ENCODE peak calls at places on chromosomes 1 and 21, in seven cellular contexts. U, F, L, I, N, R and G are unnamed samples.

GRCh38 chr1:47582891-47583608 is 145.2 kb downstream of the FOXD2 start:
- DNase-seq in N (no peak), U (no peak), F (no peak), R (no peak), L (no peak), I (no peak), G (peak; percentile 4)

GRCh38 chr1:218496561-218496960 is 151.4 kb downstream of the TGFB2 start:
- DNase-seq in R (peak; percentile 98), I (no peak), L (no peak), F (peak; percentile 71), U (no peak), N (no peak), G (no peak)

GRCh38 chr1:116078699-116079223 is 32.4 kb upstream of the MAB21L3 start:
- DNase-seq in L (no peak), U (no peak), N (no peak), I (no peak), F (no peak), R (no peak), G (no peak)

GRCh38 chr1:59107516-59107915 is 189.4 kb upstream of the FGGY start:
- DNase-seq in R (no peak), U (no peak), L (peak; percentile 64), I (no peak), N (no peak), F (no peak), G (no peak)

GRCh38 chr1:179296356-179296755 is 2.8 kb downstream of the SOAT1 start:
- DNase-seq in L (no peak), R (no peak), F (no peak), U (no peak), I (no peak), N (no peak), G (no peak)

GRCh38 chr1:201954263-201955008 is 867 bp upstream of the TIMM17A start:
- DNase-seq in U (no peak), F (no peak), I (no peak), N (no peak), L (no peak), R (no peak), G (no peak)

GRCh38 chr1:54887665-54888071 is 673 bp upstream of the DHCR24 start:
- DNase-seq in N (no peak), R (no peak), L (peak; percentile 47), F (peak; percentile 37), I (no peak), U (no peak), G (peak; percentile 23)

GRCh38 chr1:14737561-14738094 is 139.1 kb downstream of the KAZN start:
- DNase-seq in L (no peak), U (no peak), F (no peak), N (no peak), I (no peak), R (no peak), G (no peak)

GRCh38 chr1:28437924-28438699 is 67.7 kb upstream of the RCC1 start:
- DNase-seq in N (peak; percentile 17), F (peak; percentile 81), U (no peak), I (peak; percentile 34), R (peak; percentile 93), L (peak; percentile 76), G (no peak)

GRCh38 chr21:41715649-41716321 is 51.1 kb downstream of the RIPK4 start:
- DNase-seq in N (no peak), I (peak; percentile 22), L (no peak), R (no peak), F (peak; percentile 93), U (no peak), G (no peak)

GRCh38 chr1:183443025-183443424 is 24.8 kb upstream of the NMNAT2 start:
- DNase-seq in R (no peak), I (no peak), L (no peak), U (no peak), F (no peak), N (no peak), G (no peak)

GRCh38 chr1:168918860-168919741 is 187.4 kb upstream of the ATP1B1 start:
- DNase-seq in L (no peak), I (no peak), F (no peak), N (no peak), R (peak; percentile 3), U (no peak), G (no peak)

GRCh38 chr21:23837564-23837963 is 1769.7 kb downstream of the MRPL39 start:
- DNase-seq in L (no peak), I (no peak), R (no peak), U (no peak), F (no peak), N (no peak), G (no peak)

GRCh38 chr1:20988030-20988825 is 188.5 kb downstream of the EIF4G3 start:
- DNase-seq in N (no peak), R (peak; percentile 24), L (no peak), F (no peak), I (no peak), U (no peak), G (no peak)

GRCh38 chr1:22592919-22593790 is 29.9 kb downstream of the EPHA8 start:
- DNase-seq in R (no peak), N (no peak), I (no peak), U (no peak), F (no peak), L (no peak), G (no peak)

GRCh38 chr1:158020877-158021630 is 27.6 kb downstream of the KIRREL1 start:
- DNase-seq in L (no peak), I (no peak), U (no peak), F (no peak), R (peak; percentile 50), N (no peak), G (no peak)

GRCh38 chr1:237717121-237717520 is 173.6 kb downstream of the ZP4 start:
- DNase-seq in N (no peak), L (no peak), U (no peak), F (no peak), I (no peak), R (no peak), G (peak; percentile 77)

GRCh38 chr1:37020653-37021277 is 13.6 kb downstream of the GRIK3 start:
- DNase-seq in I (peak; percentile 91), U (no peak), R (no peak), F (peak; percentile 51), N (no peak), L (no peak), G (no peak)

GRCh38 chr1:234348964-234349363 is 24.3 kb upstream of the COA6 start:
- DNase-seq in I (no peak), L (no peak), U (no peak), F (no peak), R (no peak), N (no peak), G (no peak)

GRCh38 chr1:77803371-77803770 is 23.9 kb downstream of the MIGA1 start:
- DNase-seq in R (no peak), L (no peak), I (no peak), F (no peak), N (no peak), U (no peak), G (no peak)

GRCh38 chr1:85952460-85952859 is 204.1 kb downstream of the COL24A1 start:
- DNase-seq in U (no peak), R (no peak), L (no peak), I (no peak), F (no peak), N (no peak), G (no peak)

GRCh38 chr21:34147835-34148804 is 74.7 kb downstream of the MRPS6 start:
- DNase-seq in F (no peak), U (no peak), R (peak; percentile 34), L (no peak), N (no peak), I (no peak), G (no peak)

DNA sequence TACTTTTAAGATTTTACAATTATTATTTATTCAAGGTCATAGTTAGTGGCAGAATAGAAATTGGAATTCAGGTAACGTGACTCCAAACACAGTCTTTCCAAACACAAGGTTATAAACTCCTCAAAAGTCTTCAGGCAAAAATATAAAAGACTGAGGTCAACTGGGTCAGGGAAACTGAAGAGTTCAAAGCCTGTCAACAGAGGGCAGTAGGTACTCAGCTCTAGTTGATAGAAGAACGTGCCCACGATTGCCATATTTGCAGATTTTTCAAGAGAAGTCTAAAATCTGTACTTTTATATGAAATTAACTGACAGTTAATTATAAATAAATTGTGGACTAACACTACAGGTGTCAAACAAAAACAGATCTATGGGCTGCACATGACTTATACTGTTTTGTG is 135.0 kb downstream of the LHX4 start:
- DNase-seq in R (no peak), L (no peak), I (no peak), F (no peak), N (no peak), U (no peak), G (no peak)
- TF ChIP-seq CTCF in R (peak; percentile 3), L (no peak), I (no peak), F (no peak), N (no peak), U (no peak), G (peak; percentile 11)

GRCh38 chr1:10693152-10693496 is 103.3 kb downstream of the CASZ1 start:
- DNase-seq in N (no peak), U (no peak), R (no peak), L (no peak), F (no peak), I (no peak), G (no peak)
- TF ChIP-seq CTCF in N (no peak), U (no peak), R (no peak), L (no peak), F (no peak), I (no peak), G (no peak)

GRCh38 chr1:171784779-171785178 is 3.3 kb downstream of the METTL13 start:
- DNase-seq in N (peak; percentile 36), F (no peak), L (no peak), I (no peak), R (no peak), U (no peak), G (no peak)

GRCh38 chr1:171785766-171786165 is 4.3 kb downstream of the METTL13 start:
- DNase-seq in F (no peak), I (no peak), N (no peak), U (no peak), L (no peak), R (no peak), G (no peak)

GRCh38 chr1:171781167-171781875 is at the start of gene METTL13:
- DNase-seq in I (peak; percentile 96), N (peak; percentile 97), L (peak; percentile 99), U (peak; percentile 98), F (peak; percentile 99), R (peak; percentile 100), G (peak; percentile 98)

GRCh38 chr1:171783816-171784530 is 2.5 kb downstream of the METTL13 start:
- DNase-seq in U (no peak), N (no peak), I (no peak), F (no peak), L (no peak), R (no peak), G (no peak)

DNA sequence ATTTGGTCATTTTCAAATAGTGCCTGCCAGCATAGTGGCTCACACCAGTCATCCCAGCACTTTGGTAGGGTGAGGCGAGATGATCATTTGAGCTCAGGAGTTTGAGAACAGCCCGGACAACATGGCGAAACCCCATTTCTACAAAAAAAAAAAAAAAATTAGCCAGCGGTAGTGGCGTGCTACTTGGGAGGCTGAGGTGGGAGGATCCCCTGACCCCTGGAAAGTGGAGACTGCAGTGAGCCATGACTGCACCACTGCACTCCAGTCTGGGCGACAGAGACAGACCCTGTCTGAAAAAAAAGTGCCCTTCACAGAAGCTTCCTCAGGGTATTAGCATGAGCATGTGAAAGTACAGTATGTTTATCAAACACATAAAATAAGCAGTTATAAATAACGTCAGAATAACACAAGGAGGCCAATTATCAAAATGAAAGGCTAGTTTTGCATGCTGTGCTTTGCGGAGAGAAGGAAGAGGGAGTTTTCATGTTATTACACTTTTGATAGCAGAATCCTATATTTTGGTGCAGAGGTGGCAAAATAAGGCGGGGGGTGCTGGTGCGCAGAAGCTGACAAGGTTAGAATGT is 785 bp upstream of the METTL13 start:
- DNase-seq in R (no peak), U (no peak), F (no peak), I (no peak), L (no peak), N (no peak), G (no peak)
- TF ChIP-seq CTCF in R (no peak), U (no peak), F (no peak), I (no peak), L (no peak), N (no peak), G (no peak)

GRCh38 chr21:32143222-32143939 is 135.5 kb downstream of the MIS18A start:
- DNase-seq in L (no peak), U (no peak), R (peak; percentile 42), N (no peak), I (no peak), F (peak; percentile 56), G (no peak)
- TF ChIP-seq CTCF in L (no peak), U (no peak), R (no peak), N (no peak), I (no peak), F (peak; percentile 26), G (no peak)